ENCODE peak calls at places on chromosomes 7 and 10, in seven cellular contexts. P is nephron progenitor cell; Y is stimulated activated CD8-positive, alpha-beta memory T cell treated with anti-CD3 and anti-CD28 coated beads, Interleukin-2, amount 100 ng/mL, for 1 hour; A is IMR-90; J is stimulated activated CD4-positive, alpha-beta T cell treated with anti-CD3 and anti-CD28 coated beads, Interleukin-1b, Interleukin-23, amount 100 ng/mL, for 24 hours; M is transverse colon; N is chondrocyte. Z is an unnamed sample.

GRCh38 chr7:45026984-45027773 is 27.2 kb downstream of the CCM2 start:
- DNase-seq in P (no peak), Y (peak; percentile 23), A (peak; percentile 64), J (no peak), M (no peak), N (peak; percentile 40), Z (no peak)

GRCh38 chr7:69342154-69342884 is 256.0 kb upstream of the AUTS2 start:
- DNase-seq in P (no peak), Y (no peak), A (no peak), J (no peak), M (no peak), N (no peak), Z (no peak)

GRCh38 chr10:85919358-85920022 is 447.1 kb downstream of the GRID1 start:
- DNase-seq in P (no peak), Y (no peak), A (no peak), J (no peak), M (no peak), N (no peak), Z (no peak)

GRCh38 chr7:63054191-63054661 is 944.4 kb upstream of the ZNF722 start:
- DNase-seq in P (no peak), Y (no peak), A (no peak), J (no peak), M (no peak), N (peak; percentile 93), Z (no peak)

GRCh38 chr7:140176271-140176701 is 497 bp downstream of the KDM7A start:
- DNase-seq in P (peak; percentile 43), Y (no peak), A (no peak), J (no peak), M (no peak), N (no peak), Z (no peak)

GRCh38 chr10:14003517-14003916 is 327.2 kb downstream of the FRMD4A start:
- DNase-seq in P (no peak), Y (no peak), A (no peak), J (no peak), M (no peak), N (no peak), Z (no peak)

GRCh38 chr7:47677664-47678063 is 95.8 kb upstream of the TNS3 start:
- DNase-seq in P (no peak), Y (no peak), A (no peak), J (no peak), M (no peak), N (no peak), Z (no peak)

GRCh38 chr7:77569514-77570232 is 32.6 kb downstream of the PTPN12 start:
- DNase-seq in P (no peak), Y (no peak), A (peak; percentile 44), J (no peak), M (no peak), N (no peak), Z (no peak)

GRCh38 chr10:90321132-90321816 is 536.6 kb downstream of the HTR7 start:
- DNase-seq in P (no peak), Y (no peak), A (peak; percentile 71), J (no peak), M (no peak), N (no peak), Z (no peak)

GRCh38 chr7:55538538-55538937 is 33.8 kb downstream of the VOPP1 start:
- DNase-seq in P (no peak), Y (no peak), A (peak; percentile 97), J (no peak), M (no peak), N (no peak), Z (no peak)

GRCh38 chr10:12448340-12448728 is 99.0 kb downstream of the CAMK1D start:
- DNase-seq in P (no peak), Y (no peak), A (no peak), J (no peak), M (no peak), N (no peak), Z (no peak)

GRCh38 chr10:48927198-48927597 is 12.4 kb downstream of the LRRC18 start:
- DNase-seq in P (no peak), Y (no peak), A (no peak), J (no peak), M (no peak), N (no peak), Z (no peak)

GRCh38 chr7:18700147-18700546 is 204.6 kb downstream of the HDAC9 start:
- DNase-seq in P (no peak), Y (no peak), A (no peak), J (no peak), M (no peak), N (no peak), Z (peak; percentile 42)

Z was measured in WTC11.